ENCODE peak calls at places on chromosomes 3 and 15, in four cellular contexts. Z, J, O and I are unnamed samples.

GRCh38 chr15:82952156-82953081 is at the start of gene HOMER2:
- DNase-seq in Z (no peak), J (no peak), O (peak; percentile 34), I (peak; percentile 58)

GRCh38 chr3:49601358-49602048 is 47.2 kb downstream of the BSN start:
- DNase-seq in Z (no peak), J (no peak), O (no peak), I (no peak)

GRCh38 chr15:66872394-66872793 is 170.4 kb downstream of the SMAD6 start:
- DNase-seq in Z (no peak), J (no peak), O (no peak), I (no peak)

GRCh38 chr15:99507016-99507731 is 58.6 kb upstream of the MEF2A start:
- DNase-seq in Z (no peak), J (no peak), O (peak; percentile 71), I (no peak)

GRCh38 chr3:73874596-73874995 is 249.9 kb upstream of the PDZRN3 start:
- DNase-seq in Z (no peak), J (no peak), O (no peak), I (no peak)

GRCh38 chr3:29186982-29187718 is 93.7 kb upstream of the RBMS3 start:
- DNase-seq in Z (no peak), J (no peak), O (no peak), I (no peak)

GRCh38 chr3:186257866-186258265 is 104.2 kb downstream of the DGKG start:
- DNase-seq in Z (no peak), J (no peak), O (no peak), I (no peak)

GRCh38 chr3:123724306-123724705 is 139.5 kb upstream of the HACD2 start:
- DNase-seq in Z (no peak), J (no peak), O (no peak), I (no peak)

GRCh38 chr15:77507911-77508310 is 87.2 kb downstream of the HMG20A start:
- DNase-seq in Z (no peak), J (no peak), O (peak; percentile 54), I (no peak)

GRCh38 chr3:183085634-183086390 is 13.5 kb downstream of the MCCC1 start:
- DNase-seq in Z (no peak), J (no peak), O (no peak), I (no peak)

GRCh38 chr3:46923559-46924350 is 46.2 kb downstream of the PTH1R start:
- DNase-seq in Z (no peak), J (peak; percentile 32), O (no peak), I (peak; percentile 58)

GRCh38 chr3:191330309-191330712 is at the start of gene UTS2B:
- DNase-seq in Z (no peak), J (no peak), O (no peak), I (no peak)

GRCh38 chr15:40163657-40164416 is 3.0 kb downstream of the BUB1B start:
- DNase-seq in Z (no peak), J (no peak), O (no peak), I (no peak)

GRCh38 chr15:97961067-97961954 is 808 bp downstream of the ARRDC4 start:
- DNase-seq in Z (peak; percentile 86), J (peak; percentile 13), O (peak; percentile 62), I (peak; percentile 76)

GRCh38 chr3:61601831-61602230 is 40.5 kb downstream of the PTPRG start:
- DNase-seq in Z (no peak), J (no peak), O (no peak), I (no peak)

GRCh38 chr15:67501836-67502461 is 19.0 kb upstream of the C15orf61 start:
- DNase-seq in Z (no peak), J (no peak), O (no peak), I (no peak)

GRCh38 chr3:52051444-52051843 is 4.9 kb downstream of the DUSP7 start:
- DNase-seq in Z (no peak), J (no peak), O (no peak), I (no peak)

GRCh38 chr3:14957163-14957562 is 9.8 kb downstream of the NR2C2 start:
- DNase-seq in Z (no peak), J (no peak), O (no peak), I (no peak)
- H3K27ac ChIP-seq in Z (no peak overlapping the region), J (no peak overlapping the region), O (no peak overlapping the region), I (no peak overlapping the region)

GRCh38 chr3:166764698-166765318 is 615.3 kb downstream of the ZBBX start:
- DNase-seq in Z (no peak), J (no peak), O (no peak), I (no peak)
- H3K4me3 ChIP-seq in Z (no peak overlapping the region), J (no peak overlapping the region), O (no peak overlapping the region), I (no peak overlapping the region)

DNA sequence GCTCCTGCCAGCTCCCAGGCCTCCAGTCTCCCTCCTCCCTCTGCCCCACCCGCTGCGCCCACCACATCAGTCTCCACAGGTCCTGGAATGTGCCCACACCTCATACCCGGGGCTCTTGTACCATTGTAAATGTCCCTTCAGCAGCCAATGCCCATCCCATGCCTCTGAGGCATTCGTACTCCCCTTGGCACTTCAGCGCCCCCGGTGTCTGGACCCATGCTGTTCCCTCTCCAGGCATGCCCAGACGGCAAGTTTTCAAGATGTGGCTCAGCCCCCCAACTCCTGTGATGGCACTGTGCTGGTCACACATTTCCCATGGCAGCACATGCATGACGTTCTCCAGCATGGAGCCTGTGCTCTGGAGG is 13.3 kb downstream of the PLXND1 start:
- DNase-seq in Z (no peak), J (no peak), O (no peak), I (no peak)
- TF ChIP-seq CTCF in Z (no peak), J (no peak), O (no peak), I (no peak)

GRCh38 chr3:14119166-14119510 is 5.5 kb downstream of the CHCHD4 start:
- DNase-seq in Z (no peak), J (no peak), O (no peak), I (no peak)
- H3K27ac ChIP-seq in Z (peak overlapping the region; percentile 55), J (no peak overlapping the region), O (no peak overlapping the region), I (peak overlapping the region; percentile 18)

GRCh38 chr3:14267976-14268375 is 89.4 kb downstream of the LSM3 start:
- DNase-seq in Z (no peak), J (no peak), O (no peak), I (no peak)
- H3K4me3 ChIP-seq in Z (no peak overlapping the region), J (no peak overlapping the region), O (no peak overlapping the region), I (no peak overlapping the region)

DNA sequence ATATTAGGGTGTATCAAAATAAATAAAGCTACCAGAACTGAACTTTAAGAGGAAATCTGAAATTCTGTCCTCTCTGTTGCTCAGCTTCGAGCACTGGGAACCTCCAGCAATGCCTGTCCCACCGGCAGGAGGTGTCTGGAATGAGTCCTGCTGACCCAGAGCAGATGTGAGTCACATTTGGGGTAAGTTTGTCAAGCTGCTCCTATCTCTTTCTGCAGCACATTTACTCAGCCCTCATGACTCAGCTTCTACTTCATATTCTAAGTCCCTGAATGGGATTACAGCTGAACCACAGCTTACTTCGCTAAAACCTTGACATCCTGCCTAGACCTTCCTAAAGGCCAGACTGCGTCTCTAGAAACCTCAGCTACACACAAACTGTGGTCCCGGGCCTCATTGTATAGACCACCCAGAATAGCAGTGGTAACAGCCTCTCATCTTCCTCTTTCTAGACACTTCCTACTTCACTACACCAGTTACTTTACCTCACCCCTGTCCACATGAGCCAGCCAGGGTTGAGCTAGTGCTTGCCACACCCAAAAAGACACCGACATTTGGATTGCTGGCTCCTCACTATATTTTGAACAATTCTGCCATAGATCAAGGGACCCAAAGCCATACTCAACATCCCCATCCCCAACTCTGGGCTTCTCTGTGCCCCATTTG is 109.6 kb upstream of the TMCO5A start:
- DNase-seq in Z (no peak), J (no peak), O (no peak), I (no peak)
- TF ChIP-seq CTCF in Z (no peak), J (no peak), O (no peak), I (no peak)

GRCh38 chr15:91930092-91930491 is 76.6 kb downstream of the SLCO3A1 start:
- DNase-seq in Z (no peak), J (no peak), O (no peak), I (no peak)

GRCh38 chr15:91928676-91929075 is 75.2 kb downstream of the SLCO3A1 start:
- DNase-seq in Z (no peak), J (no peak), O (no peak), I (no peak)

GRCh38 chr15:91926871-91927270 is 73.4 kb downstream of the SLCO3A1 start:
- DNase-seq in Z (no peak), J (no peak), O (no peak), I (no peak)

GRCh38 chr15:91924842-91925495 is 71.5 kb downstream of the SLCO3A1 start:
- DNase-seq in Z (no peak), J (no peak), O (no peak), I (no peak)

DNA sequence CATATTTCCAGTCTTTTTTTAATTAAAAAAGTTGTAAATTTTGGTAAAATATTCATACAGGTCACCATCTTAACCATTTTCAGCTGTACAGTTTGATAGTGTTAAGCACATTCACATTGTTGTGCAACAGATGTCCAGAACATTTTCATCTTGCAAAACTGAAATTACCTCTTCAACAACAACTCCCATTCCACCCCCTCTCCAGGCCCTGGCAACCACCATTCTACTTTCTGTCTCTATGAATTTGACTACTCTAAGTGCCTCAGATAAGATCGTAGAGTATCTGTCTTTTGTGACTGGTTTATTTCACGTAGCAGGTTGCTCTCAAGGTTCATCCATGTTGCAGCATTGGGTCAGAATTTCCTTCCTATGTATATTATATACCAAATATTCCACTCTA is 76.0 kb downstream of the SLCO3A1 start:
- DNase-seq in Z (no peak), J (no peak), O (no peak), I (no peak)
- H3K27ac ChIP-seq in Z (peak overlapping the region; percentile 30), J (no peak overlapping the region), O (no peak overlapping the region), I (peak overlapping the region; percentile 69)